ENCODE peak calls at places on chromosome 11, in five cellular contexts. One of them, this sample, is unnamed.

GRCh38 chr11:12157241-12157661 is 46.9 kb downstream of the MICAL2 start:
- DNase-seq in K562: no peak
- DNase-seq in GM12878: no peak
- DNase-seq in H1: no peak
- DNase-seq in HepG2: no peak
- DNase-seq in this sample: no peak

GRCh38 chr11:126355926-126356897 is 726 bp downstream of the ST3GAL4 start:
- DNase-seq in K562: no peak
- DNase-seq in GM12878: no peak
- DNase-seq in H1: peak
- DNase-seq in HepG2: peak
- DNase-seq in this sample: peak

GRCh38 chr11:73288197-73288872 is 16.2 kb downstream of the P2RY6 start:
- DNase-seq in K562: no peak
- DNase-seq in GM12878: no peak
- DNase-seq in H1: no peak
- DNase-seq in HepG2: no peak
- DNase-seq in this sample: no peak

GRCh38 chr11:61035086-61035835 is 63.8 kb downstream of the CD6 start:
- DNase-seq in K562: no peak
- DNase-seq in GM12878: no peak
- DNase-seq in H1: no peak
- DNase-seq in HepG2: no peak
- DNase-seq in this sample: no peak

GRCh38 chr11:35372565-35373283 is 46.6 kb downstream of the SLC1A2 start:
- DNase-seq in K562: no peak
- DNase-seq in GM12878: no peak
- DNase-seq in H1: no peak
- DNase-seq in HepG2: no peak
- DNase-seq in this sample: no peak

GRCh38 chr11:74681686-74682651 is 49.3 kb downstream of the CHRDL2 start:
- DNase-seq in K562: no peak
- DNase-seq in GM12878: no peak
- DNase-seq in H1: no peak
- DNase-seq in HepG2: no peak
- DNase-seq in this sample: no peak

GRCh38 chr11:74909363-74909762 is 39.5 kb downstream of the XRRA1 start:
- DNase-seq in K562: no peak
- DNase-seq in GM12878: no peak
- DNase-seq in H1: no peak
- DNase-seq in HepG2: no peak
- DNase-seq in this sample: no peak

GRCh38 chr11:70270104-70270876 is at the start of gene PPFIA1:
- DNase-seq in K562: peak
- DNase-seq in GM12878: peak
- DNase-seq in H1: peak
- DNase-seq in HepG2: peak
- DNase-seq in this sample: peak

GRCh38 chr11:62902932-62903331 is 18.2 kb downstream of the CHRM1 start:
- DNase-seq in K562: no peak
- DNase-seq in GM12878: no peak
- DNase-seq in H1: no peak
- DNase-seq in HepG2: no peak
- DNase-seq in this sample: no peak

GRCh38 chr11:67248653-67249052 is 17.6 kb upstream of the GRK2 start:
- DNase-seq in K562: no peak
- DNase-seq in GM12878: no peak
- DNase-seq in H1: no peak
- DNase-seq in HepG2: peak
- DNase-seq in this sample: no peak

GRCh38 chr11:35725880-35726279 is 63.3 kb downstream of the TRIM44 start:
- DNase-seq in K562: peak
- DNase-seq in GM12878: no peak
- DNase-seq in H1: no peak
- DNase-seq in HepG2: no peak
- DNase-seq in this sample: no peak

GRCh38 chr11:69270929-69271328 is 23.0 kb upstream of the MYEOV start:
- DNase-seq in K562: no peak
- DNase-seq in GM12878: no peak
- DNase-seq in H1: no peak
- DNase-seq in HepG2: no peak
- DNase-seq in this sample: no peak

GRCh38 chr11:72308226-72309073 is 64.5 kb upstream of the PHOX2A start:
- DNase-seq in K562: peak
- DNase-seq in GM12878: no peak
- DNase-seq in H1: no peak
- DNase-seq in HepG2: no peak
- DNase-seq in this sample: no peak

GRCh38 chr11:46237248-46238077 is 40.0 kb upstream of the CREB3L1 start:
- DNase-seq in K562: peak
- DNase-seq in GM12878: no peak
- DNase-seq in H1: peak
- DNase-seq in HepG2: no peak
- DNase-seq in this sample: peak

DNA sequence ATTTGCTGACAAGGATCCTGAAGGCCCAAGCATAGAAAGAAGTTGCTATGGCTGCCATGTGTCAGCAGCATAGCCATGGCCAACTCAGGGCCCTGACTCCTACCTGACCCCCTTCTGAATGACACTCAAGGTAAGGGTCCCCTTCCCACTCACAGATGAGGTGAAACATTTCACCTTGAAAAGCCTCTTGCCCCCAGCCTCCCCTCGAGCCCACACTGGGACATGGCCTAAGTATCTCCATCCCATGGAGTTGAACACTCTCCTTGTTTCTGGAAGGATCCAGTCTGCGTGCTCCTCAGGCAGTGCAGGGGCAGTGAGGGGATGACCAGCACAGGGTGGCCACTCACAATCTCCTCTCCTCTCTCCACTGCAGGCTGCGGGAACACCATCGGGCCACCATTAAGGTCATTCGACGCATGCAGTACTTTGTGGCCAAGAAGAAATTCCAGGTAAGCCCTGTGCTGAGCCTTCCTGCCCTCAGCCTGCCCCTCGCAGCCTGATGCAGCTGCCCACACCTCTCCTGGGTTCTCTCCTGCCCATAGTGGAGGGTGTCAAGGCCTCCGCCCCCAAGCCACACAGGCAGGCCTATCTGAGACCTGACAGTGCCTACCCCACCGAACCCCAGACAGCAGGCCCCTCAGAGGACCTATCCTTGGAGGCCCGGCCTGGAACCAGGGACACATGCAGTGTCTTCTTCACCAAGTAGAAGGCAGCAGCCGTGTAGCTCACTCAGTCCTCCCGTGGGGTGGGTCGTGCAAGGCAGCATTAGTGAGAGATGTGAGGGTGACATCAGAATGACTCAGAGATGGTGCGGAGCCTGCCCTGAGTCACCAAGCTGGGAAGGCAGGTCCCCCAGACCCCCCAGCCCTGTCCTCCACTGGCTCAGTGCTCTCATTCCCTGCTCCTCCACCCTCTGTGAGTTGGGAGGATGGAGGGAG is 68.9 kb upstream of the KCNQ1OT1 start:
- DNase-seq in K562: peak
- DNase-seq in GM12878: no peak
- DNase-seq in H1: peak
- DNase-seq in HepG2: no peak
- DNase-seq in this sample: no peak
- TF ChIP-seq ATF2 in K562: no peak
- TF ChIP-seq ATF2 in GM12878: no peak
- TF ChIP-seq ATF2 in H1: no peak
- TF ChIP-seq ATF2 in HepG2: no peak
- TF ChIP-seq ATF2 in this sample: no peak

DNA sequence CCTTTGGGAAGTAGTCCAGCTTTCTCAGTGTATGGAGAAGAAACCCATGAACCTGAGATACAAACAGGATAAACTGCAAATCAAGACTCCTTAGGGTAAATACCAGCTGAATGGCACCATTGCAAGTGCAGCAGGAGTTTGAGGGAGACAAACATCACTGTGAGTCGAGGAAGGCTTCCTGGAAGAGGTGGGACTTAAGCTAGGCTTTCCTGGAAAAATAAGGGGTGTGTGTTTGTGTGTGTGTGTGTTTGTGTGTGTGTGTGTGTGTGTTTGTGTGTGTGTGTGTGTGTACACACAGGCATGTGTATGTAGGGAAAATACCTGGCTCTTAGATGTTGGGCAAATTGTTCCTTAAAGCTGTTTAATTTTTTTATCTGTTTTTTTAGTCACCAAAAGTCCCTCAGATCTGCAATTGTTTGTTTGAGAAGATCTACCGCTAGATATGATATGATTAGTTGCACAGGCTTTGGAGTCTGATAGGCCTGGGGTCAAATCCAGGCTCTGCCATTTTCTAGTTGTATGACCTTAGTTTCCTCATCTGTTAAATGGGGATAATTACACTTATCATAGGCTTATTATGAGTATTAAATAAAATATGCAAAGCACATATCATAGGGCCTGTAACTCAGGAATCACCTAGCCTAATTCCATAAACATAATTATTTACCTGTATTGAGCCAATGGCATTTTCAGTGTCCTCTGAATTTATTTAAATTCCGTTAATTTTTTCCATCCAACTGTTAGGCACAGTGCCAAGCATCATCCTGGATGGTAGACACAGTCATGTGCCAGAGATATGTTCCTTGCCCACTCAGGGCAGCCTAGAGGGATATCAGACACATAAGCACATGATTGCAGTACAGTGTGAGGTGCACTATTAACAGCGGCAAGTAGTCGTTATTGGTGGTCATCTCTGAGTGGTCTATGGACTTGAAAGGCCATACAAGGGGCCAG is 85.6 kb upstream of the EED start:
- DNase-seq in K562: no peak
- DNase-seq in GM12878: no peak
- DNase-seq in H1: no peak
- DNase-seq in HepG2: no peak
- DNase-seq in this sample: no peak
- TF ChIP-seq ATF2 in K562: no peak
- TF ChIP-seq ATF2 in GM12878: no peak
- TF ChIP-seq ATF2 in H1: no peak
- TF ChIP-seq ATF2 in HepG2: no peak
- TF ChIP-seq ATF2 in this sample: no peak

GRCh38 chr11:28696591-28696990 is 588.4 kb downstream of the METTL15 start:
- DNase-seq in K562: no peak
- DNase-seq in GM12878: no peak
- DNase-seq in H1: no peak
- DNase-seq in HepG2: no peak
- DNase-seq in this sample: no peak

GRCh38 chr11:28690746-28691145 is 582.6 kb downstream of the METTL15 start:
- DNase-seq in K562: no peak
- DNase-seq in GM12878: no peak
- DNase-seq in H1: no peak
- DNase-seq in HepG2: no peak
- DNase-seq in this sample: no peak
- TF ChIP-seq ATF2 in K562: no peak
- TF ChIP-seq ATF2 in GM12878: no peak
- TF ChIP-seq ATF2 in H1: no peak
- TF ChIP-seq ATF2 in HepG2: no peak
- TF ChIP-seq ATF2 in this sample: no peak

GRCh38 chr11:58631378-58631777 is 8.9 kb downstream of the CNTF start:
- DNase-seq in K562: no peak
- DNase-seq in GM12878: no peak
- DNase-seq in H1: no peak
- DNase-seq in HepG2: no peak
- DNase-seq in this sample: no peak

GRCh38 chr11:58626915-58627483 is 4.5 kb downstream of the CNTF start:
- DNase-seq in K562: no peak
- DNase-seq in GM12878: no peak
- DNase-seq in H1: no peak
- DNase-seq in HepG2: no peak
- DNase-seq in this sample: no peak

GRCh38 chr11:58632510-58632909 is 10.0 kb downstream of the CNTF start:
- DNase-seq in K562: no peak
- DNase-seq in GM12878: no peak
- DNase-seq in H1: no peak
- DNase-seq in HepG2: no peak
- DNase-seq in this sample: no peak

GRCh38 chr11:58628446-58628845 is 6.0 kb downstream of the CNTF start:
- DNase-seq in K562: no peak
- DNase-seq in GM12878: no peak
- DNase-seq in H1: no peak
- DNase-seq in HepG2: no peak
- DNase-seq in this sample: no peak

GRCh38 chr11:58629857-58630256 is 7.4 kb downstream of the CNTF start:
- DNase-seq in K562: peak
- DNase-seq in GM12878: no peak
- DNase-seq in H1: no peak
- DNase-seq in HepG2: peak
- DNase-seq in this sample: no peak
- TF ChIP-seq ATF2 in K562: no peak
- TF ChIP-seq ATF2 in GM12878: no peak
- TF ChIP-seq ATF2 in H1: no peak
- TF ChIP-seq ATF2 in HepG2: no peak
- TF ChIP-seq ATF2 in this sample: no peak